ENCODE peak calls at places on chromosomes 3 and 15, in five cellular contexts. One of them, this sample, is unnamed.

GRCh38 chr15:60797444-60798040 is 318.6 kb upstream of the ICE2 start:
- DNase-seq in activated gamma-delta T cell treated with anti-CD3 and anti-CD28 coated beads, Interleukin-2, amount 50 U/mL, for 16 hours: no peak
- DNase-seq in T-helper 9 cell: no peak
- DNase-seq in effector CD4-positive, alpha-beta T cell: no peak
- DNase-seq in K562: no peak
- DNase-seq in this sample: no peak

GRCh38 chr3:106877632-106878031 is 499.6 kb upstream of the CCDC54 start:
- DNase-seq in activated gamma-delta T cell treated with anti-CD3 and anti-CD28 coated beads, Interleukin-2, amount 50 U/mL, for 16 hours: no peak
- DNase-seq in T-helper 9 cell: no peak
- DNase-seq in effector CD4-positive, alpha-beta T cell: no peak
- DNase-seq in K562: no peak
- DNase-seq in this sample: no peak

GRCh38 chr15:76234337-76234889 is 76.9 kb downstream of the ETFA start:
- DNase-seq in activated gamma-delta T cell treated with anti-CD3 and anti-CD28 coated beads, Interleukin-2, amount 50 U/mL, for 16 hours: no peak
- DNase-seq in T-helper 9 cell: no peak
- DNase-seq in effector CD4-positive, alpha-beta T cell: no peak
- DNase-seq in K562: no peak
- DNase-seq in this sample: no peak

GRCh38 chr3:11288786-11289637 is 16.8 kb downstream of the ATG7 start:
- DNase-seq in activated gamma-delta T cell treated with anti-CD3 and anti-CD28 coated beads, Interleukin-2, amount 50 U/mL, for 16 hours: no peak
- DNase-seq in T-helper 9 cell: no peak
- DNase-seq in effector CD4-positive, alpha-beta T cell: no peak
- DNase-seq in K562: peak; percentile 43
- DNase-seq in this sample: no peak

GRCh38 chr15:72086010-72086697 is 31.8 kb downstream of the MYO9A start:
- DNase-seq in activated gamma-delta T cell treated with anti-CD3 and anti-CD28 coated beads, Interleukin-2, amount 50 U/mL, for 16 hours: no peak
- DNase-seq in T-helper 9 cell: no peak
- DNase-seq in effector CD4-positive, alpha-beta T cell: no peak
- DNase-seq in K562: no peak
- DNase-seq in this sample: no peak

GRCh38 chr3:142056656-142057330 is 92.6 kb downstream of the TFDP2 start:
- DNase-seq in activated gamma-delta T cell treated with anti-CD3 and anti-CD28 coated beads, Interleukin-2, amount 50 U/mL, for 16 hours: no peak
- DNase-seq in T-helper 9 cell: no peak
- DNase-seq in effector CD4-positive, alpha-beta T cell: no peak
- DNase-seq in K562: peak; percentile 32
- DNase-seq in this sample: no peak

GRCh38 chr3:169236662-169237174 is 426.8 kb downstream of the MECOM start:
- DNase-seq in activated gamma-delta T cell treated with anti-CD3 and anti-CD28 coated beads, Interleukin-2, amount 50 U/mL, for 16 hours: no peak
- DNase-seq in T-helper 9 cell: no peak
- DNase-seq in effector CD4-positive, alpha-beta T cell: no peak
- DNase-seq in K562: no peak
- DNase-seq in this sample: no peak

GRCh38 chr3:29333520-29333919 is 52.6 kb downstream of the RBMS3 start:
- DNase-seq in activated gamma-delta T cell treated with anti-CD3 and anti-CD28 coated beads, Interleukin-2, amount 50 U/mL, for 16 hours: no peak
- DNase-seq in T-helper 9 cell: no peak
- DNase-seq in effector CD4-positive, alpha-beta T cell: no peak
- DNase-seq in K562: no peak
- DNase-seq in this sample: no peak

GRCh38 chr15:29921130-29921601 is 98.9 kb upstream of the TJP1 start:
- DNase-seq in activated gamma-delta T cell treated with anti-CD3 and anti-CD28 coated beads, Interleukin-2, amount 50 U/mL, for 16 hours: no peak
- DNase-seq in T-helper 9 cell: no peak
- DNase-seq in effector CD4-positive, alpha-beta T cell: no peak
- DNase-seq in K562: no peak
- DNase-seq in this sample: no peak

GRCh38 chr15:40333922-40334492 is 6.7 kb downstream of the CCDC9B start:
- DNase-seq in activated gamma-delta T cell treated with anti-CD3 and anti-CD28 coated beads, Interleukin-2, amount 50 U/mL, for 16 hours: no peak
- DNase-seq in T-helper 9 cell: no peak
- DNase-seq in effector CD4-positive, alpha-beta T cell: no peak
- DNase-seq in K562: no peak
- DNase-seq in this sample: peak; percentile 29

GRCh38 chr3:132222868-132223538 is 94.2 kb upstream of the ACP3 start:
- DNase-seq in activated gamma-delta T cell treated with anti-CD3 and anti-CD28 coated beads, Interleukin-2, amount 50 U/mL, for 16 hours: no peak
- DNase-seq in T-helper 9 cell: no peak
- DNase-seq in effector CD4-positive, alpha-beta T cell: no peak
- DNase-seq in K562: no peak
- DNase-seq in this sample: no peak

GRCh38 chr3:98814799-98815450 is 51.8 kb downstream of the ST3GAL6 start:
- DNase-seq in activated gamma-delta T cell treated with anti-CD3 and anti-CD28 coated beads, Interleukin-2, amount 50 U/mL, for 16 hours: no peak
- DNase-seq in T-helper 9 cell: no peak
- DNase-seq in effector CD4-positive, alpha-beta T cell: no peak
- DNase-seq in K562: no peak
- DNase-seq in this sample: no peak

GRCh38 chr3:159823763-159824162 is 164.9 kb upstream of the IL12A start:
- DNase-seq in activated gamma-delta T cell treated with anti-CD3 and anti-CD28 coated beads, Interleukin-2, amount 50 U/mL, for 16 hours: no peak
- DNase-seq in T-helper 9 cell: no peak
- DNase-seq in effector CD4-positive, alpha-beta T cell: no peak
- DNase-seq in K562: no peak
- DNase-seq in this sample: no peak

GRCh38 chr15:101250331-101250730 is 1.5 kb downstream of the CHSY1 start:
- DNase-seq in activated gamma-delta T cell treated with anti-CD3 and anti-CD28 coated beads, Interleukin-2, amount 50 U/mL, for 16 hours: no peak
- DNase-seq in T-helper 9 cell: no peak
- DNase-seq in effector CD4-positive, alpha-beta T cell: no peak
- DNase-seq in K562: no peak
- DNase-seq in this sample: no peak

GRCh38 chr3:47162695-47163022 is 1.3 kb downstream of the SETD2 start:
- DNase-seq in activated gamma-delta T cell treated with anti-CD3 and anti-CD28 coated beads, Interleukin-2, amount 50 U/mL, for 16 hours: no peak
- DNase-seq in T-helper 9 cell: no peak
- DNase-seq in effector CD4-positive, alpha-beta T cell: no peak
- DNase-seq in K562: no peak
- DNase-seq in this sample: peak; percentile 8

GRCh38 chr3:57160731-57161086 is 4.4 kb downstream of the IL17RD start:
- DNase-seq in activated gamma-delta T cell treated with anti-CD3 and anti-CD28 coated beads, Interleukin-2, amount 50 U/mL, for 16 hours: no peak
- DNase-seq in T-helper 9 cell: no peak
- DNase-seq in effector CD4-positive, alpha-beta T cell: no peak
- DNase-seq in K562: no peak
- DNase-seq in this sample: no peak

GRCh38 chr15:60871731-60872130 is 357.4 kb downstream of the RORA start:
- DNase-seq in activated gamma-delta T cell treated with anti-CD3 and anti-CD28 coated beads, Interleukin-2, amount 50 U/mL, for 16 hours: no peak
- DNase-seq in T-helper 9 cell: no peak
- DNase-seq in effector CD4-positive, alpha-beta T cell: no peak
- DNase-seq in K562: no peak
- DNase-seq in this sample: no peak

GRCh38 chr3:37163262-37164020 is 10.9 kb downstream of the LRRFIP2 start:
- DNase-seq in activated gamma-delta T cell treated with anti-CD3 and anti-CD28 coated beads, Interleukin-2, amount 50 U/mL, for 16 hours: no peak
- DNase-seq in T-helper 9 cell: no peak
- DNase-seq in effector CD4-positive, alpha-beta T cell: no peak
- DNase-seq in K562: no peak
- DNase-seq in this sample: no peak

GRCh38 chr3:23949784-23950183 is 4.7 kb downstream of the NR1D2 start:
- DNase-seq in activated gamma-delta T cell treated with anti-CD3 and anti-CD28 coated beads, Interleukin-2, amount 50 U/mL, for 16 hours: no peak
- DNase-seq in T-helper 9 cell: no peak
- DNase-seq in effector CD4-positive, alpha-beta T cell: no peak
- DNase-seq in K562: no peak
- DNase-seq in this sample: peak; percentile 55

GRCh38 chr3:85475346-85475745 is 516.6 kb downstream of the CADM2 start:
- DNase-seq in activated gamma-delta T cell treated with anti-CD3 and anti-CD28 coated beads, Interleukin-2, amount 50 U/mL, for 16 hours: no peak
- DNase-seq in T-helper 9 cell: no peak
- DNase-seq in effector CD4-positive, alpha-beta T cell: no peak
- DNase-seq in K562: no peak
- DNase-seq in this sample: no peak

GRCh38 chr3:155135003-155135402 is 54.9 kb downstream of the MME start:
- DNase-seq in activated gamma-delta T cell treated with anti-CD3 and anti-CD28 coated beads, Interleukin-2, amount 50 U/mL, for 16 hours: no peak
- DNase-seq in T-helper 9 cell: no peak
- DNase-seq in effector CD4-positive, alpha-beta T cell: no peak
- DNase-seq in K562: no peak
- DNase-seq in this sample: no peak

GRCh38 chr3:139477710-139478640 is 1.7 kb upstream of the RBP2 start:
- DNase-seq in activated gamma-delta T cell treated with anti-CD3 and anti-CD28 coated beads, Interleukin-2, amount 50 U/mL, for 16 hours: no peak
- DNase-seq in T-helper 9 cell: no peak
- DNase-seq in effector CD4-positive, alpha-beta T cell: no peak
- DNase-seq in K562: no peak
- DNase-seq in this sample: no peak

GRCh38 chr3:17091895-17092294 is 207.1 kb downstream of the PLCL2 start:
- DNase-seq in activated gamma-delta T cell treated with anti-CD3 and anti-CD28 coated beads, Interleukin-2, amount 50 U/mL, for 16 hours: no peak
- DNase-seq in T-helper 9 cell: no peak
- DNase-seq in effector CD4-positive, alpha-beta T cell: no peak
- DNase-seq in K562: no peak
- DNase-seq in this sample: no peak

GRCh38 chr3:14562441-14562840 is 22.3 kb upstream of the GRIP2 start:
- DNase-seq in activated gamma-delta T cell treated with anti-CD3 and anti-CD28 coated beads, Interleukin-2, amount 50 U/mL, for 16 hours: no peak
- DNase-seq in T-helper 9 cell: no peak
- DNase-seq in effector CD4-positive, alpha-beta T cell: no peak
- DNase-seq in K562: no peak
- DNase-seq in this sample: no peak

GRCh38 chr3:126544596-126545281 is 14.0 kb downstream of the C3orf22 start:
- DNase-seq in activated gamma-delta T cell treated with anti-CD3 and anti-CD28 coated beads, Interleukin-2, amount 50 U/mL, for 16 hours: no peak
- DNase-seq in T-helper 9 cell: no peak
- DNase-seq in effector CD4-positive, alpha-beta T cell: no peak
- DNase-seq in K562: no peak
- DNase-seq in this sample: no peak

GRCh38 chr3:126316515-126316939 is 40.7 kb downstream of the KLF15 start:
- DNase-seq in activated gamma-delta T cell treated with anti-CD3 and anti-CD28 coated beads, Interleukin-2, amount 50 U/mL, for 16 hours: no peak
- DNase-seq in T-helper 9 cell: no peak
- DNase-seq in effector CD4-positive, alpha-beta T cell: no peak
- DNase-seq in K562: no peak
- DNase-seq in this sample: no peak

GRCh38 chr15:89400121-89400996 is 65.7 kb upstream of the POLG start:
- DNase-seq in activated gamma-delta T cell treated with anti-CD3 and anti-CD28 coated beads, Interleukin-2, amount 50 U/mL, for 16 hours: no peak
- DNase-seq in T-helper 9 cell: no peak
- DNase-seq in effector CD4-positive, alpha-beta T cell: no peak
- DNase-seq in K562: no peak
- DNase-seq in this sample: no peak

This sample was measured in cerebellar cortex.